ENCODE peak calls at places on chromosome 19, in nine cellular contexts. One of them, this sample, is unnamed. For H3K4me1, the result is how much of the 10 kb centered on the place peaks cover.

GRCh38 chr19:54517483-54517882 is 14.9 kb downstream of the LAIR2 start:
- DNase-seq in spleen: no peak
- DNase-seq in prostate gland: peak
- DNase-seq in body of pancreas: peak
- DNase-seq in A549: peak
- DNase-seq in tibial nerve: no peak
- DNase-seq in IMR-90: peak
- DNase-seq in heart left ventricle: peak
- DNase-seq in gastrocnemius medialis: no peak
- DNase-seq in this sample: peak

GRCh38 chr19:52391135-52391534 is 6.5 kb upstream of the ZNF528 start:
- DNase-seq in gastrocnemius medialis: no peak
- DNase-seq in spleen: no peak
- DNase-seq in prostate gland: no peak
- DNase-seq in IMR-90: no peak
- DNase-seq in body of pancreas: no peak
- DNase-seq in heart left ventricle: no peak
- DNase-seq in A549: no peak
- DNase-seq in tibial nerve: no peak
- DNase-seq in this sample: no peak

GRCh38 chr19:33397536-33398360 is 24.2 kb downstream of the CEBPG start:
- DNase-seq in heart left ventricle: no peak
- DNase-seq in IMR-90: no peak
- DNase-seq in gastrocnemius medialis: peak
- DNase-seq in spleen: peak
- DNase-seq in body of pancreas: no peak
- DNase-seq in A549: no peak
- DNase-seq in prostate gland: no peak
- DNase-seq in tibial nerve: peak
- DNase-seq in this sample: no peak

GRCh38 chr19:23539499-23539898 is 144.2 kb upstream of the ZNF91 start:
- DNase-seq in spleen: no peak
- DNase-seq in gastrocnemius medialis: no peak
- DNase-seq in A549: no peak
- DNase-seq in IMR-90: no peak
- DNase-seq in prostate gland: no peak
- DNase-seq in body of pancreas: no peak
- DNase-seq in heart left ventricle: no peak
- DNase-seq in tibial nerve: no peak
- DNase-seq in this sample: no peak

GRCh38 chr19:54889566-54889965 is 15.5 kb downstream of the FCAR start:
- DNase-seq in A549: no peak
- DNase-seq in body of pancreas: no peak
- DNase-seq in heart left ventricle: no peak
- DNase-seq in spleen: peak
- DNase-seq in gastrocnemius medialis: no peak
- DNase-seq in prostate gland: no peak
- DNase-seq in tibial nerve: no peak
- DNase-seq in IMR-90: no peak
- DNase-seq in this sample: no peak

GRCh38 chr19:33193864-33194362 is at the start of gene LRP3:
- DNase-seq in A549: peak
- DNase-seq in tibial nerve: no peak
- DNase-seq in IMR-90: peak
- DNase-seq in heart left ventricle: peak
- DNase-seq in body of pancreas: peak
- DNase-seq in spleen: peak
- DNase-seq in gastrocnemius medialis: no peak
- DNase-seq in prostate gland: peak
- DNase-seq in this sample: peak

GRCh38 chr19:52307275-52307674 is 10.3 kb downstream of the ZNF480 start:
- DNase-seq in prostate gland: no peak
- DNase-seq in spleen: no peak
- DNase-seq in IMR-90: peak
- DNase-seq in A549: peak
- DNase-seq in body of pancreas: no peak
- DNase-seq in tibial nerve: no peak
- DNase-seq in heart left ventricle: no peak
- DNase-seq in gastrocnemius medialis: no peak
- DNase-seq in this sample: no peak

GRCh38 chr19:50558449-50558848 is 9.8 kb downstream of the LRRC4B start:
- DNase-seq in prostate gland: no peak
- DNase-seq in tibial nerve: no peak
- DNase-seq in heart left ventricle: no peak
- DNase-seq in A549: no peak
- DNase-seq in spleen: no peak
- DNase-seq in IMR-90: no peak
- DNase-seq in gastrocnemius medialis: no peak
- DNase-seq in body of pancreas: no peak
- DNase-seq in this sample: no peak

GRCh38 chr19:4977299-4978174 is 8.6 kb downstream of the KDM4B start:
- DNase-seq in body of pancreas: no peak
- DNase-seq in IMR-90: peak
- DNase-seq in A549: no peak
- DNase-seq in prostate gland: no peak
- DNase-seq in tibial nerve: no peak
- DNase-seq in heart left ventricle: no peak
- DNase-seq in gastrocnemius medialis: peak
- DNase-seq in spleen: no peak
- DNase-seq in this sample: peak

DNA sequence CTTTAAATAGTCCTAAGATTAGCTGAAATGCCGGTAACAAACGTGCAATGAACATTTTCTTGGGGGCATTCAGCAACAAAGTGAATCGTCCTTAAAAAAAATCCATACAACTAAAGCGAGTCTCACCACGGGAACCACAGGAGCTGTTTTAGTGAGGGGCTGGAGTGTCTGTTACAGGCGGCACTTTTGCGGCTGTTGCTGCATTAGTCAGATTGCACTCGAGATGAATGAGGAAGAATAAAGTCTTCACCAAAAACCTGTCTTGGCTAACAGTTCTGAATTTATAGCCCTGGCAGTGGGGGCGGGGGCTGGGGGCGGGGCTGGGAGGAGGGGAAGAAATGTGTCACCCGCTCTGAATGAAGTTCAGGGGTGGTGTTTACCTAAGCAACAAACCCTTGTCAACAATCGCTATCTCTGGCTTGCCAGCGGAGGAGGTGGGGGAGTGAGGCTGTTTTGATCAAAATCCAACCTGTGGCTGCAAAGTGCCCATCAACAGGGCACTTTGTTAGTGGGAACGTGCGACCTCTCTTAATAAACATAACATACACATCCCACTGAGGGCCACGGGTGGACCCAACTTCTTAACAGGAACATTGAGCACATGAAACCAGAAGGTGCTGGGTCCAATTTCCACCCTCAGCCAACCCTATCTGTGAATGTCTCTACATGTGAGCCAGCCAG is 44.5 kb downstream of the RFX2 start:
- DNase-seq in A549: peak
- DNase-seq in prostate gland: no peak
- DNase-seq in heart left ventricle: peak
- DNase-seq in gastrocnemius medialis: no peak
- DNase-seq in body of pancreas: peak
- DNase-seq in tibial nerve: no peak
- DNase-seq in spleen: no peak
- DNase-seq in IMR-90: peak
- DNase-seq in this sample: no peak
- H3K4me3 ChIP-seq in A549: peak
- H3K4me3 ChIP-seq in prostate gland: no peak
- H3K4me3 ChIP-seq in heart left ventricle: no peak
- H3K4me3 ChIP-seq in gastrocnemius medialis: no peak
- H3K4me3 ChIP-seq in body of pancreas: no peak
- H3K4me3 ChIP-seq in tibial nerve: no peak
- H3K4me3 ChIP-seq in spleen: no peak
- H3K4me3 ChIP-seq in IMR-90: no peak
- H3K4me3 ChIP-seq in this sample: no peak

GRCh38 chr19:14116918-14117578 is 514 bp downstream of the PRKACA start:
- DNase-seq in gastrocnemius medialis: peak
- DNase-seq in prostate gland: no peak
- DNase-seq in IMR-90: no peak
- DNase-seq in tibial nerve: no peak
- DNase-seq in heart left ventricle: peak
- DNase-seq in A549: no peak
- DNase-seq in spleen: peak
- DNase-seq in body of pancreas: peak
- DNase-seq in this sample: no peak

GRCh38 chr19:14117668-14118164 is at the start of gene PRKACA:
- DNase-seq in tibial nerve: peak
- DNase-seq in IMR-90: peak
- DNase-seq in A549: peak
- DNase-seq in heart left ventricle: peak
- DNase-seq in gastrocnemius medialis: peak
- DNase-seq in prostate gland: peak
- DNase-seq in body of pancreas: peak
- DNase-seq in spleen: peak
- DNase-seq in this sample: peak

GRCh38 chr19:14116525-14116917 is 1.0 kb downstream of the PRKACA start:
- DNase-seq in heart left ventricle: no peak
- DNase-seq in A549: no peak
- DNase-seq in gastrocnemius medialis: no peak
- DNase-seq in body of pancreas: no peak
- DNase-seq in spleen: no peak
- DNase-seq in prostate gland: no peak
- DNase-seq in tibial nerve: no peak
- DNase-seq in IMR-90: no peak
- DNase-seq in this sample: no peak

GRCh38 chr19:14119644-14120496 is 2.3 kb upstream of the PRKACA start:
- DNase-seq in spleen: no peak
- DNase-seq in IMR-90: no peak
- DNase-seq in tibial nerve: no peak
- DNase-seq in body of pancreas: no peak
- DNase-seq in gastrocnemius medialis: no peak
- DNase-seq in prostate gland: no peak
- DNase-seq in A549: no peak
- DNase-seq in heart left ventricle: no peak
- DNase-seq in this sample: no peak

GRCh38 chr19:14118165-14119051 is 846 bp upstream of the PRKACA start:
- DNase-seq in A549: no peak
- DNase-seq in heart left ventricle: peak
- DNase-seq in spleen: peak
- DNase-seq in IMR-90: peak
- DNase-seq in tibial nerve: peak
- DNase-seq in body of pancreas: peak
- DNase-seq in gastrocnemius medialis: peak
- DNase-seq in prostate gland: peak
- DNase-seq in this sample: peak
- TF ChIP-seq POLR2A in A549: no peak
- TF ChIP-seq POLR2A in heart left ventricle: no peak
- TF ChIP-seq POLR2A in spleen: no peak
- TF ChIP-seq POLR2A in IMR-90: peak
- TF ChIP-seq POLR2A in tibial nerve: peak
- TF ChIP-seq POLR2A in body of pancreas: peak
- TF ChIP-seq POLR2A in gastrocnemius medialis: peak
- TF ChIP-seq POLR2A in prostate gland: peak
- TF ChIP-seq POLR2A in this sample: no peak

GRCh38 chr19:3389876-3390361 is 23.5 kb downstream of the NFIC start:
- DNase-seq in tibial nerve: no peak
- DNase-seq in heart left ventricle: peak
- DNase-seq in IMR-90: peak
- DNase-seq in body of pancreas: peak
- DNase-seq in prostate gland: peak
- DNase-seq in gastrocnemius medialis: peak
- DNase-seq in A549: no peak
- DNase-seq in spleen: no peak
- DNase-seq in this sample: peak

GRCh38 chr19:3389446-3389778 is 23.0 kb downstream of the NFIC start:
- DNase-seq in prostate gland: no peak
- DNase-seq in spleen: no peak
- DNase-seq in heart left ventricle: no peak
- DNase-seq in A549: no peak
- DNase-seq in IMR-90: no peak
- DNase-seq in gastrocnemius medialis: no peak
- DNase-seq in tibial nerve: no peak
- DNase-seq in body of pancreas: no peak
- DNase-seq in this sample: no peak

GRCh38 chr19:3386447-3387234 is 20.3 kb downstream of the NFIC start:
- DNase-seq in body of pancreas: no peak
- DNase-seq in heart left ventricle: peak
- DNase-seq in IMR-90: no peak
- DNase-seq in spleen: no peak
- DNase-seq in A549: no peak
- DNase-seq in tibial nerve: no peak
- DNase-seq in prostate gland: no peak
- DNase-seq in gastrocnemius medialis: peak
- DNase-seq in this sample: no peak

GRCh38 chr19:3392480-3392879 is 26.1 kb downstream of the NFIC start:
- DNase-seq in IMR-90: no peak
- DNase-seq in spleen: no peak
- DNase-seq in body of pancreas: no peak
- DNase-seq in A549: no peak
- DNase-seq in heart left ventricle: no peak
- DNase-seq in gastrocnemius medialis: no peak
- DNase-seq in tibial nerve: no peak
- DNase-seq in prostate gland: no peak
- DNase-seq in this sample: no peak

DNA sequence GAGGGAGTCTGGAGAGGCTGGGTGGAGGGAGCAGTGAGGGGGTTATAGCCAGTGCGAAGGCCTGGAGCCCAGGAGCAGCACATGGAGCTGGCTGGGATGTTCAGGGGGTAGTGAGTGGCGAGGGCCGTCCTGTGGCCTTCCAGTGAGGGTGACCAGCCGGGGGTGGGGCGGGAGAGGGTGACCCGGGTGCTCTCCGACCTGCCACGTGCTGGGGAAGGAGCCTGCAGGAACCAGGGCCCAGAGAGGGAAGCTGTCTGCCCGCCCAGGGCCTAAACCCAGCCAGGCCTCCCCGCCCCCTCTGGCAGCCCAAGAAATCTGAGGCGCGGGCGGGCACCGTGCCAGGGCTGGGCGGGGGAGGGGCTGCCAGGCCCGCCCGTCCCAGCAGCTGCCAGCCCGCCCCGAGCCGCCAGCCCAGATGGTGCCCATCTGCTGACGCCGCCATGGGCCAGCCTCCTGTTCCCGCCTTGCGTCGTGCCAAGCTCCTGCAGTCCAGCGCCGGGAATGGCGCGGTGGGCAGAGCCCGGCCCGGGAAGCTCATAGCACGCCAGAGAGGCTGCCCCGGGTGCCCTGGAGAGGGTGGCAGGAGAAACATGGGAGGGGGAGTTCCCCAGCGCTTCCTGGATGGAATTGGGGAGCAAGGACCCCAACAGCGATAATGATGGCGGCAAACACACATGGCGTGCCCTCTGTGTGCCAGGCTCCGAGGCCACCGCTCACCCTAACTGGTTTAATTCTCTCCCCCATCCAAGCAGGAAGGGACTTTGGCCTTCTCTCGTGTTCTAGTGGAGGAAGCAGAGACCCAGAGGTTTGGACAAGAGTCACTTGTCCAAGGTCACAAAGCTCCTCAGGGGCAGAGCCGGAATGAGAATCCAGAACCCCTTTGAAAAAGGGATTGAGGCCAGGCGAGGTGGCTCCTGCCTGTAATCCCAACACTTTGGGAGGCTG is 21.5 kb downstream of the NFIC start:
- DNase-seq in tibial nerve: peak
- DNase-seq in IMR-90: peak
- DNase-seq in prostate gland: peak
- DNase-seq in body of pancreas: peak
- DNase-seq in heart left ventricle: peak
- DNase-seq in spleen: peak
- DNase-seq in gastrocnemius medialis: peak
- DNase-seq in A549: peak
- DNase-seq in this sample: peak
- H3K4me1 ChIP-seq in tibial nerve: under half
- H3K4me1 ChIP-seq in IMR-90: under half
- H3K4me1 ChIP-seq in prostate gland: under half
- H3K4me1 ChIP-seq in body of pancreas: half or more
- H3K4me1 ChIP-seq in heart left ventricle: half or more
- H3K4me1 ChIP-seq in spleen: half or more
- H3K4me1 ChIP-seq in gastrocnemius medialis: half or more
- H3K4me1 ChIP-seq in A549: half or more
- H3K4me1 ChIP-seq in this sample: half or more

GRCh38 chr19:48512504-48513288 is 1.1 kb upstream of the LMTK3 start:
- DNase-seq in A549: no peak
- DNase-seq in body of pancreas: no peak
- DNase-seq in gastrocnemius medialis: no peak
- DNase-seq in spleen: no peak
- DNase-seq in prostate gland: no peak
- DNase-seq in tibial nerve: no peak
- DNase-seq in IMR-90: no peak
- DNase-seq in heart left ventricle: no peak
- DNase-seq in this sample: no peak
- H3K4me3 ChIP-seq in A549: peak
- H3K4me3 ChIP-seq in body of pancreas: no peak
- H3K4me3 ChIP-seq in gastrocnemius medialis: no peak
- H3K4me3 ChIP-seq in spleen: peak
- H3K4me3 ChIP-seq in prostate gland: no peak
- H3K4me3 ChIP-seq in tibial nerve: no peak
- H3K4me3 ChIP-seq in IMR-90: no peak
- H3K4me3 ChIP-seq in heart left ventricle: peak
- H3K4me3 ChIP-seq in this sample: peak